ENCODE peak calls at places on chromosome 13, in ten cellular contexts. E is BE2C; T is PC-3; Z is stomach; W is heart right ventricle; Q is WERI-Rb-1; M is CD8-positive, alpha-beta T cell; O is psoas muscle; C is PC-9; V is aorta. A is an unnamed sample.
A peak's percentile ranks its signal among the peaks of the same experiment; 100 is the strongest.

GRCh38 chr13:114019367-114019766 is 45.5 kb upstream of the C13orf46 start:
- DNase-seq in Q (peak; percentile 60), O (no peak), E (peak; percentile 63), Z (no peak), V (no peak), C (no peak), T (no peak), W (no peak), M (no peak), A (no peak)

GRCh38 chr13:37656247-37656940 is 57.8 kb upstream of the POSTN start:
- DNase-seq in T (peak; percentile 88), Q (no peak), O (no peak), V (peak; percentile 47), E (no peak), M (no peak), W (no peak), C (peak; percentile 88), Z (no peak), A (no peak)

GRCh38 chr13:113897161-113897560 is 33.3 kb upstream of the GAS6 start:
- DNase-seq in E (no peak), Z (no peak), M (no peak), C (peak; percentile 94), Q (no peak), V (no peak), W (no peak), O (no peak), T (peak; percentile 92), A (no peak)

GRCh38 chr13:22014469-22014868 is 343.6 kb downstream of the FGF9 start:
- DNase-seq in M (no peak), E (no peak), O (no peak), V (no peak), Q (no peak), T (peak; percentile 20), Z (no peak), C (no peak), W (no peak), A (no peak)

GRCh38 chr13:62875118-62875640 is 1459.5 kb upstream of the PCDH20 start:
- DNase-seq in T (peak; percentile 2), M (no peak), Q (no peak), V (no peak), O (no peak), W (no peak), E (no peak), C (no peak), Z (no peak), A (no peak)

GRCh38 chr13:26664942-26665341 is 95.6 kb downstream of the GPR12 start:
- DNase-seq in C (no peak), Q (no peak), O (no peak), E (no peak), Z (no peak), M (no peak), T (no peak), W (no peak), V (no peak), A (no peak)

GRCh38 chr13:99299545-99300341 is 7.5 kb downstream of the GPR183 start:
- DNase-seq in E (no peak), M (no peak), T (no peak), C (no peak), Z (no peak), W (no peak), V (no peak), O (no peak), Q (no peak), A (no peak)

GRCh38 chr13:64819081-64819480 is 2411.1 kb downstream of the PCDH9 start:
- DNase-seq in Q (no peak), Z (no peak), V (no peak), O (no peak), M (no peak), T (no peak), W (no peak), C (no peak), E (no peak), A (no peak)

GRCh38 chr13:97257800-97258799 is 36.0 kb downstream of the MBNL2 start:
- DNase-seq in V (peak; percentile 59), T (peak; percentile 82), E (peak; percentile 45), O (peak; percentile 86), W (peak; percentile 47), C (peak; percentile 100), Q (no peak), M (no peak), Z (no peak), A (peak; percentile 82)

GRCh38 chr13:49877629-49878218 is 58.4 kb downstream of the SPRYD7 start:
- DNase-seq in V (no peak), Z (no peak), T (peak; percentile 22), Q (no peak), W (no peak), C (no peak), E (no peak), M (no peak), O (no peak), A (no peak)

GRCh38 chr13:21074601-21075302 is 13.4 kb upstream of the LATS2 start:
- DNase-seq in E (no peak), V (peak; percentile 60), T (no peak), Q (no peak), Z (no peak), O (no peak), C (no peak), M (peak; percentile 61), W (no peak), A (no peak)

GRCh38 chr13:112686987-112687386 is 2.9 kb upstream of the ATP11A start:
- DNase-seq in M (peak; percentile 39), O (no peak), E (no peak), C (no peak), V (no peak), Q (no peak), T (no peak), Z (peak; percentile 10), W (no peak), A (no peak)

DNA sequence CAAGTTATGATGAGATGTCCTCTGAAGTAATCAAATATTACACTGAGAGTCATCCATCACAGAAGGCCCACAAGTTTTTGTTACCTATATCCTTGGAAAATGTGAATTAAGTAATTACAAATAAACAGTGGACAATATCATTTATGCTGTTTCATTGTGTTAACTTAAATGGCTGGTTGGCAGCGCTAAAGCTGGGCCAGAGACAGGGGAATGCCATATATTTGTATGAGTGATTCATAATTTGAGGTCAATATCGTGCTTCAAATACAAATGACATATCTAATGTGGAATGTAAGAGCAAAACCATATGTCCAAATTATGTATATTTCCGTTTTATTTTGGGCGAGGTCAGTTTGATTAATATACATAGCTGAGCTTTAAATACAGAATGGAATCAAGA is 1556.2 kb downstream of the SLITRK5 start:
- DNase-seq in O (no peak), T (peak; percentile 73), Z (no peak), M (no peak), C (no peak), V (no peak), Q (no peak), E (no peak), W (no peak), A (no peak)
- H3K9me3 ChIP-seq in O (no peaks in the 10 kb centered on the region), T (no peaks in the 10 kb centered on the region), Z (peaks cover 4% of the 10 kb centered on the region), M (no peaks in the 10 kb centered on the region), C (no peaks in the 10 kb centered on the region), V (peaks cover under 1% of the 10 kb centered on the region), Q (no peaks in the 10 kb centered on the region), E (no peaks in the 10 kb centered on the region), W (peaks cover 9% of the 10 kb centered on the region), A (no peaks in the 10 kb centered on the region)

DNA sequence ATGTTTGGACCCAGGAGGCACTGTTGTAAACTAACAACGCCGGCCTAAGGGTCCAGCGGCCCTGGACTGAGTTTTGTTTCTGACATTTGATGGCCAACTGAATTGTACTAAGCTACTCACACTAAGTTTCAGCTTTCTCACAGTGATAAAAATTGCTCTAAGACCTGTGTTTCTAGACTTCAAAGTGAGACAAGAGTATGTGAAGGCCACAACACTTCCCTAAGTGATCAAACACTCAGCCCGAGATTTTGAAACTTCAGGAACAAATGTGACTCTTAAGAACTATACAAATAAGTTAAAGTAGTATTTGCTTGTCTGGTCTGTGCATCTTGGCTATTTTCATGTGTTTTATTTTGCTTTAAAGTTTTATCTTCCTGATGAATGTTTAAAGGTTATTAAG is 30.2 kb downstream of the EFNB2 start:
- DNase-seq in Q (no peak), T (no peak), Z (no peak), W (no peak), E (no peak), C (no peak), V (no peak), O (no peak), M (no peak), A (no peak)
- H3K36me3 ChIP-seq in Q (no peaks in the 10 kb centered on the region), T (peaks cover 12% of the 10 kb centered on the region), Z (peaks cover 1% of the 10 kb centered on the region), W (no peaks in the 10 kb centered on the region), E (peaks cover 40% of the 10 kb centered on the region), C (peaks cover 42% of the 10 kb centered on the region), V (peaks cover under 1% of the 10 kb centered on the region), O (no peaks in the 10 kb centered on the region), M (no peaks in the 10 kb centered on the region), A (no peaks in the 10 kb centered on the region)

DNA sequence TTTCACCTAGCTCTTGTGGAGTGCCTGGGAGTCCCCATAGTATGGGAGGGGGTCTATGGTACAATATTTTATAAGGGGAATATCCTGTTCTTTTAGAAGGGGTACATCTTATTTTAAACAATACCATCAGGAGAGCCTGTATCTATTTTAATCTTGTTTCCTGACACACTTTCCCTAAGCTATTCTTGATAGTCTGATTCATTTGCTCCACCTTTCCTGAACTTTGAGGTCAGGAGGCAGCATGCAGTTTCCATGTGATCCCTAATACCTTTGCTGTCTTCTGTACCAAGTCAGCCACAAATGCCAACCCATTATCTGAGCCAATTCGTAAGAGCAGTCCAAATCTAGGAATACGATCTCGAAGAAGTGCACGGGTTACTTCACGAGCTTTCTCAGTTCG is 86.2 kb downstream of the SLC25A15 start:
- DNase-seq in W (no peak), C (no peak), O (no peak), V (no peak), T (no peak), M (no peak), Q (no peak), E (no peak), Z (no peak), A (no peak)
- H3K9me3 ChIP-seq in W (peaks cover 80% of the 10 kb centered on the region), C (no peaks in the 10 kb centered on the region), O (peaks cover 14% of the 10 kb centered on the region), V (peaks cover 29% of the 10 kb centered on the region), T (peaks cover 13% of the 10 kb centered on the region), M (peaks cover 10% of the 10 kb centered on the region), Q (no peaks in the 10 kb centered on the region), E (no peaks in the 10 kb centered on the region), Z (peaks cover 99% of the 10 kb centered on the region), A (peaks cover 9% of the 10 kb centered on the region)

GRCh38 chr13:28248080-28248479 is 109.7 kb downstream of the PAN3 start:
- DNase-seq in M (no peak), W (no peak), C (no peak), T (no peak), Z (no peak), O (no peak), E (no peak), V (no peak), Q (no peak), A (no peak)
- H3K36me3 ChIP-seq in M (peaks cover 6% of the 10 kb centered on the region), W (no peaks in the 10 kb centered on the region), C (peaks cover 5% of the 10 kb centered on the region), T (peaks cover 2% of the 10 kb centered on the region), Z (peaks cover 15% of the 10 kb centered on the region), O (no peaks in the 10 kb centered on the region), E (no peaks in the 10 kb centered on the region), V (peaks cover 2% of the 10 kb centered on the region), Q (no peaks in the 10 kb centered on the region), A (no peaks in the 10 kb centered on the region)

DNA sequence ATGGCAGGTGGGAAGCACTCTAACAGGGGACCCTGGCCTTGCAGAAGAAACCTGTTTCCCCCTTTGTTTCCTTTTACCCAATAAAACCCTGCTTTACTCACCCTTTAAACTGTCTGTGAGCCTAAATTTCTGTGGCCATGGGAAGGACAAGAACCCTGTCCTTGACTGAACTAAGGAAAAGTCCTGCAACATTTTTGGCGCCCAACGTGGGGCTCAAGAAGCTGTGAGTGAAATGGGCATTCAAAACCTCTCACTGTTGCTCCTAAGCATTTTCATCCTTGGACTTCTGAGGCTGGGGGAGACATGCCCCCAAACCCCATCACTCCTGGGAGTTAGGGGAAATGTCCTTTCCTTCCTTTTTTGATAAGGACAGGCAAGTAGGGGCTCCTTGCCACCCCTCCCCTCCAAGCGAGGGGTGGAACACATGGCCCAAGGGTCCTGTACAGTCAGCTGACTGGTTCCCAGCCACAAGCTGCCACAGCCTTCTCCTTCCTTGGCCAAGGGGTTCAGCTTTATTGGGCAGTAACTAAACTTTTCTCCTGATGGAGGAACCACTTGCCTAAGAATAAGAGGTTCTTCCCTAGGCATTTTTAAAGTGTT is 381.6 kb downstream of the KLF5 start:
- DNase-seq in T (no peak), Q (no peak), C (no peak), O (no peak), M (no peak), E (no peak), Z (no peak), V (no peak), W (no peak), A (no peak)
- H3K9me3 ChIP-seq in T (peaks cover 22% of the 10 kb centered on the region), Q (peaks cover 10% of the 10 kb centered on the region), C (peaks cover 35% of the 10 kb centered on the region), O (peaks cover 23% of the 10 kb centered on the region), M (peaks cover 15% of the 10 kb centered on the region), E (peaks cover 7% of the 10 kb centered on the region), Z (peaks cover 70% of the 10 kb centered on the region), V (peaks cover 15% of the 10 kb centered on the region), W (peaks cover 72% of the 10 kb centered on the region), A (no peaks in the 10 kb centered on the region)